ENCODE peak calls at places on chromosomes 16 and 17, in seven cellular contexts. E is GM23338; D is CD4-positive, CD25-positive, alpha-beta regulatory T cell; C is astrocyte of the cerebellum; M is HAP-1; G is AG04449; T is aorta. H is an unnamed sample.

GRCh38 chr16:70804153-70804728 is 3.3 kb upstream of the VAC14 start:
- DNase-seq in T (no peak), D (peak), E (no peak), M (no peak), C (peak), G (peak), H (peak)

GRCh38 chr17:45341389-45342158 is 24.8 kb upstream of the MAP3K14 start:
- DNase-seq in G (peak), E (peak), T (peak), C (no peak), D (no peak), M (no peak), H (peak)

GRCh38 chr16:88681084-88681680 is 5.1 kb downstream of the SNAI3 start:
- DNase-seq in T (peak), G (no peak), C (no peak), E (peak), M (no peak), D (peak), H (no peak)

GRCh38 chr17:30333503-30334240 is at the start of gene TMIGD1:
- DNase-seq in T (no peak), E (no peak), G (no peak), C (no peak), D (no peak), M (no peak), H (no peak)

GRCh38 chr16:72291121-72291520 is 119.2 kb upstream of the PMFBP1 start:
- DNase-seq in D (no peak), E (peak), M (no peak), G (no peak), C (peak), T (no peak), H (no peak)

GRCh38 chr16:50219402-50219975 is 46.9 kb upstream of the ADCY7 start:
- DNase-seq in G (no peak), E (no peak), C (no peak), T (no peak), D (no peak), M (no peak), H (no peak)

GRCh38 chr17:71460943-71461342 is 659.9 kb upstream of the SOX9 start:
- DNase-seq in T (no peak), M (no peak), G (no peak), D (no peak), C (peak), E (peak), H (no peak)

GRCh38 chr16:50195276-50195675 is 42.2 kb downstream of the TENT4B start:
- DNase-seq in M (peak), D (no peak), E (no peak), T (no peak), C (no peak), G (no peak), H (no peak)

GRCh38 chr17:19787733-19788357 is 39.7 kb upstream of the ALDH3A1 start:
- DNase-seq in T (no peak), G (no peak), C (no peak), E (no peak), M (no peak), D (no peak), H (no peak)

GRCh38 chr16:49492090-49492801 is 118.6 kb downstream of the C16orf78 start:
- DNase-seq in G (no peak), D (no peak), M (peak), T (peak), E (peak), C (no peak), H (no peak)

GRCh38 chr17:51668963-51669246 is 408.6 kb downstream of the UTP18 start:
- DNase-seq in M (no peak), G (no peak), D (no peak), C (no peak), T (no peak), E (no peak), H (no peak)

GRCh38 chr17:58272367-58273280 is 8.1 kb downstream of the MPO start:
- DNase-seq in M (no peak), C (no peak), D (no peak), G (no peak), E (no peak), T (no peak), H (no peak)

GRCh38 chr16:57148481-57148880 is 37.4 kb downstream of the PSME3IP1 start:
- DNase-seq in E (no peak), D (no peak), G (no peak), M (no peak), T (no peak), C (no peak), H (no peak)

GRCh38 chr16:67571981-67572431 is 9.7 kb downstream of the CTCF start:
- DNase-seq in G (no peak), T (no peak), C (no peak), E (no peak), D (no peak), M (no peak), H (no peak)

GRCh38 chr16:85554791-85555548 is 58.2 kb upstream of the GSE1 start:
- DNase-seq in G (no peak), E (peak), D (peak), T (peak), M (no peak), C (no peak), H (no peak)

GRCh38 chr16:24815052-24815451 is 30.7 kb upstream of the SLC5A11 start:
- DNase-seq in G (no peak), E (no peak), D (no peak), T (no peak), M (no peak), C (no peak), H (no peak)

GRCh38 chr16:31537362-31537921 is 9.7 kb downstream of the AHSP start:
- DNase-seq in G (no peak), D (no peak), E (peak), M (no peak), T (peak), C (no peak), H (no peak)
- H3K4me3 ChIP-seq in G (peak), D (no peak), E (peak), M (no peak), T (no peak), C (peak), H (peak)

GRCh38 chr17:1110524-1110843 is 69.3 kb downstream of the ABR start:
- DNase-seq in G (no peak), D (no peak), M (peak), E (no peak), T (no peak), C (no peak), H (no peak)
- H3K4me3 ChIP-seq in G (no peak), D (no peak), M (peak), E (peak), T (no peak), C (no peak), H (no peak)

GRCh38 chr17:75752405-75753192 is 12.4 kb downstream of the GALK1 start:
- DNase-seq in D (peak), E (no peak), C (no peak), T (peak), M (no peak), G (no peak), H (no peak)
- H3K4me3 ChIP-seq in D (no peak), E (peak), C (no peak), T (no peak), M (no peak), G (no peak), H (no peak)

GRCh38 chr17:48595107-48595999 is 1.8 kb upstream of the HOXB5 start:
- DNase-seq in E (no peak), D (no peak), G (no peak), C (no peak), T (no peak), M (no peak), H (no peak)

GRCh38 chr17:48596000-48596734 is 2.6 kb upstream of the HOXB5 start:
- DNase-seq in E (no peak), M (no peak), D (peak), C (no peak), T (no peak), G (no peak), H (no peak)

GRCh38 chr17:48597775-48598631 is 4.4 kb upstream of the HOXB5 start:
- DNase-seq in G (no peak), T (peak), D (peak), E (peak), C (no peak), M (no peak), H (no peak)

GRCh38 chr17:48597492-48597774 is 3.9 kb upstream of the HOXB5 start:
- DNase-seq in E (no peak), D (no peak), G (no peak), M (no peak), C (no peak), T (no peak), H (no peak)

DNA sequence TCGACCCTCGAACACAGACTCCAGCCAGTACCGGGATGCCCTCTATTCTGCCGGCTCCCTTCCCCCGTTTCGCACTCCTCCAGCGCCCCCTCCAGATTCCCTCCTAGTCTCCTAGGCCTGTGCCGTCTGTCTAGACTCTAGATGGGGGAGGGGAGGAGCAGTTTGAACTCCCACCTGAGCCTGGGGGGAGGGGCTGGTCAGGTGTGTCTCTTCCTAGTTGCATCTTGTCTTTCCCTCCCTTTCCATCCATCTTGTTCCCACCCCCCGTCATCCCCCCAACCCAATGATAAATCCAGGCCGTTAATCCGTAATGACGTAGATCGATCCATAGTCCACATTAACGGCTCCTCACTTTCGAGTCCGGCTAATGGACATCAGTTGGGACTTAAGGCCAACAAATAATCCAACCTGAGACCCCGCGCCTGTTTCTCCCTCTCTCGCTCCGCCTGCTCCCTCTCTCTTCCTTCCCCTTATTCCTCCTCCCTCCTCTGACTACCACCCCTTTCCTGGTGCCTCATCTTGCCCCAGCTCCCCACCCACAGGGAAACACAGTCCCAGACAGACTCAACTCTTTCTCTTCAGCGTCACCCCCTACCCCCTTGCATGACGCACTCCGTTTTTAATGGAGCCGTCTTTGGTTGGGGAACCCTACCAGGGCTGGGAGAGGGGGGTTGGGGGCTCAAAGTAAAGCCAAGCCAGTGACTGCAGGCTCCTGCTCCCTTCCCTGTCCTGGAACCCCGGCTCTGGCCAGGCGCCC is 3.3 kb upstream of the HOXB5 start:
- DNase-seq in D (no peak), M (no peak), C (no peak), E (peak), T (no peak), G (no peak), H (no peak)
- H3K4me3 ChIP-seq in D (no peak), M (peak), C (peak), E (peak), T (no peak), G (peak), H (peak)

GRCh38 chr16:80806957-80807356 is 2.6 kb upstream of the CDYL2 start:
- DNase-seq in G (peak), E (no peak), T (no peak), D (peak), C (no peak), M (no peak), H (peak)
- H3K4me3 ChIP-seq in G (no peak), E (no peak), T (no peak), D (no peak), C (no peak), M (no peak), H (no peak)

GRCh38 chr17:43018932-43019331 is 3.3 kb downstream of the VAT1 start:
- DNase-seq in G (no peak), C (no peak), D (no peak), T (no peak), M (no peak), E (no peak), H (no peak)
- H3K4me3 ChIP-seq in G (no peak), C (no peak), D (no peak), T (no peak), M (no peak), E (no peak), H (no peak)

DNA sequence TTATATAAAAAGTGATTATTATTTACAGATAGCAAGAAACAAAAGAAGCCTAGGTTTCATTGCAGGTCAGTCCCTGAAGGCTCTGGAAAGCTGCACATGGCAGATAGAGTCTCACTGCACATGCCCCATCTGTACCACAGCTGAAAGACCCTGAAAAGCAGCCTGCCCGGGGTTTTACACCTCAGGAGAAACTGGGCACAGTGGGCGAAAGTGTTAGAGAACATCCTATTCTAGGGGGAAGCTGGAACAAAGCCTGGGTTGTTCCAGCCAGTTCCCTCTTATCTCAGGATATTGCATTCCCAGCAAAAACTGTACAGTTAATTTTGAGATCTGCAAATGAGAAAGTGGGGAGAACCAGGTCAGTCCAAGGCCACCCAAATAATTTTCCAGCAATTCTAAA is 419.7 kb downstream of the CNTNAP4 start:
- DNase-seq in E (no peak), G (no peak), C (no peak), D (no peak), M (no peak), T (no peak), H (no peak)
- H3K4me3 ChIP-seq in E (no peak), G (no peak), C (no peak), D (no peak), M (no peak), T (no peak), H (no peak)

DNA sequence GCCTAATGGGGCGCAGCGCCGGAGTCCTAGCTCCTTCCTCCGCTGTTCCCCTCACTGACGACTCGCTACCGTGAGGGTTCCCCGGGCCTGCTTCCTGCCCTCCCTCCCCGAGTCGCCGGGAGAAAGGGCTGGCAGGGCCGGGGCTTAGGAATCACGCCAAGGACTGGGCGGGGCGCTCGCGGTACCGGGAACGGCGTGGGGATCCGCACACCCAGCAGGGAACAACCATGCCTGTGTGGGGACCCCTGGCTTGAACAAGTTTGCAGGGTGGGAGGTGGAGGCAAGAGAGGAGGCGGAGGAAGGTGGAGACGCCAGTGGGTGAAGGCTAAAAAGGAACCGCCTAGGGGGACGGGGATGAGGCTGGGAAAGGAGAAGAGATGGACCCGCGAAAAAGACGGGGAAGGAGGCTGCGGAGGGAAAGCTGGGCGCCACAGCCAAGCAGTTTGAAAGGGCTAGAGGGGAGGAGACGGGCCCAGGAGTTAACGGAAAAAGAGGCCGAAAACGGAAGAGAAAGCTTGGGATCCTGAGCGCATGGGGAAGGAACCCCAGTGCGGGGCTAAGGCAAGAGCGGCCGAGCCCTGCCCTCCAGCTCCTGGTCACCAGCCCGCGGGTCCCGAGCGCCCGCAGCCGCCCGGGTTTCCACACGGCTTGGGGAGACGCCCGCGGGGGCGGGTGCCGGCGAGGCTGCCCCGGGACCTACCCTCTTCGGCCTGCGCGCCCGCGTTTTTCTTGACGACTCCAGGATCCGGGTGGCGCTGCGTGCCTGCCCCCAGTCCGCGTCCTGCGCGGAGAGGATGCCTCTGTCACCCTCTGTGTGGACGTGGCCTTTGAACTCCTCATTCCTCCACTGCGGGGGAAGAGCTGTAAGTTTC is 1.3 kb upstream of the CDH11 start:
- DNase-seq in C (peak), D (no peak), T (peak), G (no peak), M (no peak), E (peak), H (no peak)
- H3K4me3 ChIP-seq in C (peak), D (no peak), T (peak), G (peak), M (no peak), E (peak), H (peak)

GRCh38 chr17:49197346-49197998 is 12.9 kb downstream of the GNGT2 start:
- DNase-seq in T (no peak), M (no peak), C (no peak), E (no peak), D (no peak), G (no peak), H (no peak)

GRCh38 chr17:49203796-49204195 is 6.6 kb downstream of the GNGT2 start:
- DNase-seq in E (no peak), G (no peak), M (no peak), C (no peak), D (no peak), T (no peak), H (no peak)

GRCh38 chr17:49201481-49201927 is 8.9 kb downstream of the GNGT2 start:
- DNase-seq in C (peak), G (peak), D (no peak), T (no peak), E (no peak), M (no peak), H (peak)

GRCh38 chr17:49198206-49198605 is 12.2 kb downstream of the GNGT2 start:
- DNase-seq in E (no peak), M (no peak), T (no peak), C (no peak), D (no peak), G (no peak), H (no peak)

GRCh38 chr17:49200423-49201083 is 9.8 kb downstream of the GNGT2 start:
- DNase-seq in E (no peak), T (no peak), C (no peak), M (no peak), D (no peak), G (no peak), H (no peak)
- H3K4me3 ChIP-seq in E (no peak), T (no peak), C (no peak), M (no peak), D (no peak), G (no peak), H (no peak)